ENCODE peak calls at places on chromosome 4, in four cellular contexts. Y is EH; H is stimulated activated naive CD8-positive, alpha-beta T cell treated with anti-CD3 and anti-CD28 coated beads, Interleukin-15, amount 100 ng/mL, for 72 hours; Z is bronchial epithelial cell. V is an unnamed sample.

GRCh38 chr4:168474660-168475320 is 5.5 kb downstream of the DDX60L start:
- DNase-seq in Y (peak), H (no peak), Z (no peak), V (no peak)

GRCh38 chr4:76200771-76201224 is 12.8 kb downstream of the SCARB2 start:
- DNase-seq in Y (no peak), H (peak), Z (no peak), V (no peak)

GRCh38 chr4:156784970-156785369 is 186.6 kb downstream of the PDGFC start:
- DNase-seq in Y (no peak), H (no peak), Z (no peak), V (no peak)

GRCh38 chr4:64479338-64479737 is 70.1 kb upstream of the TECRL start:
- DNase-seq in Y (no peak), H (no peak), Z (no peak), V (no peak)

GRCh38 chr4:7957113-7957656 is 17.5 kb upstream of the AFAP1 start:
- DNase-seq in Y (no peak), H (no peak), Z (no peak), V (no peak)

GRCh38 chr4:2275546-2276251 is 13.8 kb upstream of the MXD4 start:
- DNase-seq in Y (no peak), H (no peak), Z (no peak), V (no peak)

GRCh38 chr4:3500111-3500510 is 32.1 kb downstream of the LRPAP1 start:
- DNase-seq in Y (no peak), H (no peak), Z (no peak), V (no peak)

GRCh38 chr4:108166441-108167315 is 2.1 kb downstream of the LEF1 start:
- DNase-seq in Y (no peak), H (peak), Z (no peak), V (peak)

GRCh38 chr4:159495515-159496236 is 392.8 kb downstream of the RAPGEF2 start:
- DNase-seq in Y (no peak), H (no peak), Z (no peak), V (no peak)

GRCh38 chr4:153257966-153258365 is 53.7 kb downstream of the TRIM2 start:
- DNase-seq in Y (peak), H (no peak), Z (no peak), V (no peak)

GRCh38 chr4:107196312-107196711 is 160.2 kb upstream of the DKK2 start:
- DNase-seq in Y (no peak), H (no peak), Z (no peak), V (no peak)

GRCh38 chr4:6128221-6128871 is 72.0 kb downstream of the JAKMIP1 start:
- DNase-seq in Y (no peak), H (no peak), Z (no peak), V (no peak)

GRCh38 chr4:151143162-151143561 is 43.7 kb downstream of the RPS3A start:
- DNase-seq in Y (no peak), H (no peak), Z (no peak), V (no peak)

GRCh38 chr4:8084031-8084660 is 74.5 kb downstream of the ABLIM2 start:
- DNase-seq in Y (no peak), H (no peak), Z (no peak), V (no peak)

GRCh38 chr4:175850240-175850639 is 38.2 kb upstream of the GPM6A start:
- DNase-seq in Y (no peak), H (no peak), Z (no peak), V (no peak)

GRCh38 chr4:100288811-100289529 is 98.7 kb upstream of the DDIT4L start:
- DNase-seq in Y (peak), H (no peak), Z (peak), V (no peak)

GRCh38 chr4:126735294-126736132 is 897.2 kb upstream of the INTU start:
- DNase-seq in Y (no peak), H (no peak), Z (no peak), V (no peak)

GRCh38 chr4:20020049-20020448 is 231.7 kb upstream of the SLIT2 start:
- DNase-seq in Y (no peak), H (no peak), Z (peak), V (no peak)

GRCh38 chr4:27149541-27150212 is 289.0 kb downstream of the STIM2 start:
- DNase-seq in Y (peak), H (no peak), Z (peak), V (no peak)

GRCh38 chr4:7339751-7340552 is 94.8 kb downstream of the PSAPL1 start:
- DNase-seq in Y (no peak), H (no peak), Z (no peak), V (no peak)

GRCh38 chr4:143344774-143345173 is 8.1 kb downstream of the GAB1 start:
- DNase-seq in Y (no peak), H (no peak), Z (no peak), V (no peak)

GRCh38 chr4:129623233-129623632 is 527.3 kb downstream of the C4orf33 start:
- DNase-seq in Y (no peak), H (no peak), Z (no peak), V (no peak)

GRCh38 chr4:7909463-7909862 is 30.2 kb downstream of the AFAP1 start:
- DNase-seq in Y (no peak), H (no peak), Z (peak), V (no peak)

GRCh38 chr4:121706595-121707021 is 9.8 kb upstream of the ANXA5 start:
- DNase-seq in Y (peak), H (peak), Z (no peak), V (no peak)

GRCh38 chr4:74659576-74660411 is 134.5 kb downstream of the BTC start:
- DNase-seq in Y (peak), H (no peak), Z (peak), V (no peak)

GRCh38 chr4:120843840-120844527 is 78.5 kb downstream of the PRDM5 start:
- DNase-seq in Y (peak), H (no peak), Z (no peak), V (no peak)

GRCh38 chr4:40831462-40831861 is 81.7 kb downstream of the NSUN7 start:
- DNase-seq in Y (no peak), H (no peak), Z (no peak), V (no peak)

GRCh38 chr4:22029803-22030202 is 81.2 kb upstream of the KCNIP4 start:
- DNase-seq in Y (no peak), H (no peak), Z (peak), V (no peak)

GRCh38 chr4:52982246-52982950 is 120.3 kb downstream of the RASL11B start:
- DNase-seq in Y (peak), H (no peak), Z (peak), V (no peak)

GRCh38 chr4:46933686-46934085 is 24.6 kb upstream of the COX7B2 start:
- DNase-seq in Y (no peak), H (no peak), Z (peak), V (no peak)

GRCh38 chr4:87530868-87531267 is 1.7 kb upstream of the SPARCL1 start:
- DNase-seq in Y (peak), H (no peak), Z (peak), V (no peak)

GRCh38 chr4:28555851-28556250 is 1695.2 kb downstream of the STIM2 start:
- DNase-seq in Y (peak), H (no peak), Z (peak), V (no peak)

GRCh38 chr4:172725581-172725980 is 443.0 kb upstream of the GALNT7 start:
- DNase-seq in Y (peak), H (no peak), Z (peak), V (no peak)

GRCh38 chr4:5863461-5864113 is 29.3 kb downstream of the CRMP1 start:
- DNase-seq in Y (peak), H (peak), Z (peak), V (no peak)

GRCh38 chr4:41446391-41446790 is 91.6 kb upstream of the LIMCH1 start:
- DNase-seq in Y (peak), H (no peak), Z (no peak), V (no peak)

GRCh38 chr4:181796502-181796901 is 446.7 kb upstream of the TENM3 start:
- DNase-seq in Y (no peak), H (no peak), Z (peak), V (no peak)

GRCh38 chr4:53592686-53593641 is 1.7 kb upstream of the LNX1 start:
- DNase-seq in Y (no peak), H (no peak), Z (peak), V (no peak)

V was measured in T-helper 17 cell.